ENCODE peak calls at places on chromosomes 11 and 22, in ten cellular contexts. G is uterus, V is mesendoderm, O is neuronal stem cell, I is GM23248, A is adrenal gland, Z is esophagus squamous epithelium, L is adipocyte, U is RWPE2, T is Karpas-422. S is an unnamed sample.

GRCh38 chr11:28900427-28900826 is 792.2 kb downstream of the METTL15 start:
- DNase-seq in G (no peak), V (no peak), O (no peak), I (no peak), A (no peak), Z (no peak), L (no peak), U (no peak), T (no peak), S (no peak)

GRCh38 chr11:77197626-77198320 is 69.7 kb downstream of the MYO7A start:
- DNase-seq in G (peak; percentile 5), V (no peak), O (no peak), I (no peak), A (no peak), Z (no peak), L (no peak), U (peak; percentile 35), T (no peak), S (no peak)

GRCh38 chr11:106787454-106787853 is 230.8 kb downstream of the GUCY1A2 start:
- DNase-seq in G (no peak), V (no peak), O (no peak), I (no peak), A (no peak), Z (no peak), L (no peak), U (no peak), T (no peak), S (no peak)

GRCh38 chr22:22666307-22667091 is 22.1 kb downstream of the GGTLC2 start:
- DNase-seq in G (no peak), V (peak; percentile 40), O (no peak), I (peak; percentile 60), A (peak; percentile 58), Z (no peak), L (peak; percentile 53), U (no peak), T (peak; percentile 85), S (peak; percentile 51)

GRCh38 chr11:47248304-47248663 is 330 bp downstream of the ACP2 start:
- DNase-seq in G (no peak), V (no peak), O (peak; percentile 51), I (peak; percentile 76), A (no peak), Z (no peak), L (peak; percentile 51), U (no peak), T (no peak), S (no peak)

GRCh38 chr11:44627911-44628729 is 62.7 kb downstream of the CD82 start:
- DNase-seq in G (peak; percentile 77), V (no peak), O (no peak), I (peak; percentile 50), A (peak; percentile 96), Z (no peak), L (peak; percentile 43), U (no peak), T (no peak), S (no peak)

GRCh38 chr22:35311551-35311999 is 11.9 kb downstream of the TOM1 start:
- DNase-seq in G (no peak), V (no peak), O (no peak), I (no peak), A (peak; percentile 48), Z (no peak), L (no peak), U (no peak), T (no peak), S (no peak)

GRCh38 chr22:37210041-37210803 is 2.1 kb downstream of the SSTR3 start:
- DNase-seq in G (peak; percentile 21), V (no peak), O (no peak), I (no peak), A (no peak), Z (no peak), L (no peak), U (peak; percentile 43), T (no peak), S (no peak)

GRCh38 chr11:75279273-75279672 is 38.7 kb downstream of the TPBGL start:
- DNase-seq in G (no peak), V (peak; percentile 89), O (no peak), I (no peak), A (no peak), Z (no peak), L (peak; percentile 6), U (peak; percentile 21), T (no peak), S (no peak)

GRCh38 chr11:79768343-79768742 is 327.5 kb upstream of the TENM4 start:
- DNase-seq in G (no peak), V (no peak), O (no peak), I (no peak), A (no peak), Z (no peak), L (no peak), U (no peak), T (peak; percentile 52), S (no peak)

DNA sequence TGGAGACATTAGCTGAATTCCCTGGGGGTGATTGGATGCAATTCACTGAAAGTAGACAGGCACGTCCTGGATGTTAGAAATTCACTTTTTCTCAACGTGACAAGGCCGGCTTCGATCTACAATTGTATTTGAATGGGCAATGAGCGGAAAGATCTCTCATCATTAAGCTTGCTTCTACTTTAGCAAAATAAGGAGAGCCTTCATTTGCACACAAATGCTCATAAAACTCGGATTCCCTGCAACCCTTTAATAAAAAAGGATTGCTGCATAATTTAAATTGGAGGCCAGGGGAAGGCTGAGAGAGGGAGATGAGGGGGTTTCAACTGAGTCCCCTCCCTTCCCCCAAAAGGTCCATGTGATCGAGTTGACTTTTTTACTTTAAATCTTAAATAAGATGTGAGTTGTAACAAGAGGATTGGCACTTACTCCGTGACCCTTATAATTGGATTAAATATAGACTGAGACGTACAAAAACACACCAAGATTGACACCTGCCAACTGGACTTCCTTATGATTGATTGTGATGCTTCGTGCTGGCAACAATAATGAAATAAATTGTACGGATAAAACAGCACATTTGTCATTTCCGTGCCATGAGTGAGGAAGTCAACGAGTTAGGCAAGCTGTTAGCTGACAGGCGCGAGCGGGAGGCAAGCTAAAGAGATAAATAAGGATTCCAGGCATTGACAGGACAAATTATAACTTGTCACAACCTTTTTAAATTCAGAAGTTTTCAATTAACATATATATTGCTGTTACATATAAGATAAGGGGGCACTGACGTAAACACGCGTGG is 10.9 kb upstream of the PAX6 start:
- DNase-seq in G (no peak), V (peak; percentile 11), O (peak; percentile 18), I (no peak), A (no peak), Z (no peak), L (no peak), U (no peak), T (no peak), S (peak; percentile 60)
- H3K27me3 ChIP-seq in G (peaks cover 93% of the 10 kb centered on the region), V (peaks cover 81% of the 10 kb centered on the region), O (peaks cover 100% of the 10 kb centered on the region), I (peaks cover 94% of the 10 kb centered on the region), A (peaks cover 99% of the 10 kb centered on the region), Z (peaks cover 78% of the 10 kb centered on the region), L (peaks cover 97% of the 10 kb centered on the region), U (peaks cover 99% of the 10 kb centered on the region), T (no peaks in the 10 kb centered on the region), S (peaks cover 46% of the 10 kb centered on the region)

GRCh38 chr11:72338741-72339140 is 94.8 kb upstream of the PHOX2A start:
- DNase-seq in G (no peak), V (no peak), O (no peak), I (peak; percentile 35), A (no peak), Z (no peak), L (no peak), U (no peak), T (no peak), S (no peak)
- H3K4me1 ChIP-seq in G (no peaks in the 10 kb centered on the region), V (no peaks in the 10 kb centered on the region), O (no peaks in the 10 kb centered on the region), I (no peaks in the 10 kb centered on the region), A (peaks cover 4% of the 10 kb centered on the region), Z (no peaks in the 10 kb centered on the region), L (no peaks in the 10 kb centered on the region), U (no peaks in the 10 kb centered on the region), T (peaks cover 6% of the 10 kb centered on the region), S (no peaks in the 10 kb centered on the region)

GRCh38 chr11:8805256-8805655 is 105.7 kb upstream of the AKIP1 start:
- DNase-seq in G (no peak), V (no peak), O (no peak), I (no peak), A (no peak), Z (no peak), L (no peak), U (no peak), T (no peak), S (no peak)
- H3K4me3 ChIP-seq in G (no peak overlapping the region), V (no peak overlapping the region), O (no peak overlapping the region), I (no peak overlapping the region), A (no peak overlapping the region), Z (no peak overlapping the region), L (no peak overlapping the region), U (no peak overlapping the region), T (no peak overlapping the region), S (no peak overlapping the region)

GRCh38 chr11:94740975-94741707 is 27.0 kb upstream of the AMOTL1 start:
- DNase-seq in G (peak; percentile 35), V (peak; percentile 94), O (peak; percentile 49), I (peak; percentile 75), A (peak; percentile 62), Z (no peak), L (peak; percentile 79), U (no peak), T (peak; percentile 51), S (peak; percentile 72)
- H3K27me3 ChIP-seq in G (no peaks in the 10 kb centered on the region), V (no peaks in the 10 kb centered on the region), O (no peaks in the 10 kb centered on the region), I (no peaks in the 10 kb centered on the region), A (peaks cover 5% of the 10 kb centered on the region), Z (no peaks in the 10 kb centered on the region), L (no peaks in the 10 kb centered on the region), U (no peaks in the 10 kb centered on the region), T (no peaks in the 10 kb centered on the region), S (no peaks in the 10 kb centered on the region)

S was measured in HAP-1.